ENCODE peak calls at places on chromosome 11, in ten cellular contexts. One of them, this sample, is unnamed.

GRCh38 chr11:133810766-133811165 is 34.5 kb downstream of the SPATA19 start:
- DNase-seq in activated CD4-positive, alpha-beta memory T cell treated with anti-CD3 and anti-CD28 coated beads for 36 hours: no peak
- DNase-seq in H54: no peak
- DNase-seq in Daoy: no peak
- DNase-seq in T-cell: no peak
- DNase-seq in left colon: no peak
- DNase-seq in HEK293T: no peak
- DNase-seq in activated naive CD8-positive, alpha-beta T cell treated with anti-CD3 and anti-CD28 coated beads, Interleukin-2, amount 50 U/mL, for 16 hours: no peak
- DNase-seq in H9: no peak
- DNase-seq in ecto neural progenitor cell: no peak
- DNase-seq in this sample: no peak

GRCh38 chr11:119434531-119435330 is 11.8 kb upstream of the THY1 start:
- DNase-seq in activated CD4-positive, alpha-beta memory T cell treated with anti-CD3 and anti-CD28 coated beads for 36 hours: no peak
- DNase-seq in H54: no peak
- DNase-seq in Daoy: no peak
- DNase-seq in T-cell: no peak
- DNase-seq in left colon: no peak
- DNase-seq in HEK293T: no peak
- DNase-seq in activated naive CD8-positive, alpha-beta T cell treated with anti-CD3 and anti-CD28 coated beads, Interleukin-2, amount 50 U/mL, for 16 hours: no peak
- DNase-seq in H9: no peak
- DNase-seq in ecto neural progenitor cell: no peak
- DNase-seq in this sample: no peak

GRCh38 chr11:92978226-92979111 is 9.0 kb downstream of the MTNR1B start:
- DNase-seq in activated CD4-positive, alpha-beta memory T cell treated with anti-CD3 and anti-CD28 coated beads for 36 hours: no peak
- DNase-seq in H54: no peak
- DNase-seq in Daoy: peak
- DNase-seq in T-cell: no peak
- DNase-seq in left colon: no peak
- DNase-seq in HEK293T: no peak
- DNase-seq in activated naive CD8-positive, alpha-beta T cell treated with anti-CD3 and anti-CD28 coated beads, Interleukin-2, amount 50 U/mL, for 16 hours: no peak
- DNase-seq in H9: no peak
- DNase-seq in ecto neural progenitor cell: no peak
- DNase-seq in this sample: no peak

GRCh38 chr11:44572884-44573283 is 7.4 kb downstream of the CD82 start:
- DNase-seq in activated CD4-positive, alpha-beta memory T cell treated with anti-CD3 and anti-CD28 coated beads for 36 hours: peak
- DNase-seq in H54: no peak
- DNase-seq in Daoy: peak
- DNase-seq in T-cell: no peak
- DNase-seq in left colon: no peak
- DNase-seq in HEK293T: no peak
- DNase-seq in activated naive CD8-positive, alpha-beta T cell treated with anti-CD3 and anti-CD28 coated beads, Interleukin-2, amount 50 U/mL, for 16 hours: no peak
- DNase-seq in H9: peak
- DNase-seq in ecto neural progenitor cell: no peak
- DNase-seq in this sample: peak

GRCh38 chr11:73326929-73327811 is 19.1 kb downstream of the ARHGEF17 start:
- DNase-seq in activated CD4-positive, alpha-beta memory T cell treated with anti-CD3 and anti-CD28 coated beads for 36 hours: peak
- DNase-seq in H54: no peak
- DNase-seq in Daoy: peak
- DNase-seq in T-cell: no peak
- DNase-seq in left colon: no peak
- DNase-seq in HEK293T: no peak
- DNase-seq in activated naive CD8-positive, alpha-beta T cell treated with anti-CD3 and anti-CD28 coated beads, Interleukin-2, amount 50 U/mL, for 16 hours: no peak
- DNase-seq in H9: no peak
- DNase-seq in ecto neural progenitor cell: no peak
- DNase-seq in this sample: peak

GRCh38 chr11:40190294-40190693 is 1269.2 kb downstream of the LRRC4C start:
- DNase-seq in activated CD4-positive, alpha-beta memory T cell treated with anti-CD3 and anti-CD28 coated beads for 36 hours: no peak
- DNase-seq in H54: no peak
- DNase-seq in Daoy: no peak
- DNase-seq in T-cell: no peak
- DNase-seq in left colon: no peak
- DNase-seq in HEK293T: no peak
- DNase-seq in activated naive CD8-positive, alpha-beta T cell treated with anti-CD3 and anti-CD28 coated beads, Interleukin-2, amount 50 U/mL, for 16 hours: no peak
- DNase-seq in H9: no peak
- DNase-seq in ecto neural progenitor cell: no peak
- DNase-seq in this sample: no peak

GRCh38 chr11:64429970-64430369 is 71.0 kb downstream of the RPS6KA4 start:
- DNase-seq in activated CD4-positive, alpha-beta memory T cell treated with anti-CD3 and anti-CD28 coated beads for 36 hours: no peak
- DNase-seq in H54: no peak
- DNase-seq in Daoy: no peak
- DNase-seq in T-cell: no peak
- DNase-seq in left colon: no peak
- DNase-seq in HEK293T: no peak
- DNase-seq in activated naive CD8-positive, alpha-beta T cell treated with anti-CD3 and anti-CD28 coated beads, Interleukin-2, amount 50 U/mL, for 16 hours: no peak
- DNase-seq in H9: no peak
- DNase-seq in ecto neural progenitor cell: no peak
- DNase-seq in this sample: no peak

GRCh38 chr11:67095214-67095507 is 23.9 kb upstream of the KDM2A start:
- DNase-seq in activated CD4-positive, alpha-beta memory T cell treated with anti-CD3 and anti-CD28 coated beads for 36 hours: no peak
- DNase-seq in H54: no peak
- DNase-seq in Daoy: no peak
- DNase-seq in T-cell: no peak
- DNase-seq in left colon: no peak
- DNase-seq in HEK293T: no peak
- DNase-seq in activated naive CD8-positive, alpha-beta T cell treated with anti-CD3 and anti-CD28 coated beads, Interleukin-2, amount 50 U/mL, for 16 hours: no peak
- DNase-seq in H9: no peak
- DNase-seq in ecto neural progenitor cell: no peak
- DNase-seq in this sample: no peak

GRCh38 chr11:131748146-131749050 is 378.0 kb downstream of the NTM start:
- DNase-seq in activated CD4-positive, alpha-beta memory T cell treated with anti-CD3 and anti-CD28 coated beads for 36 hours: peak
- DNase-seq in H54: no peak
- DNase-seq in Daoy: peak
- DNase-seq in T-cell: no peak
- DNase-seq in left colon: peak
- DNase-seq in HEK293T: peak
- DNase-seq in activated naive CD8-positive, alpha-beta T cell treated with anti-CD3 and anti-CD28 coated beads, Interleukin-2, amount 50 U/mL, for 16 hours: no peak
- DNase-seq in H9: peak
- DNase-seq in ecto neural progenitor cell: peak
- DNase-seq in this sample: peak

GRCh38 chr11:128830290-128830813 is 36.7 kb downstream of the KCNJ1 start:
- DNase-seq in activated CD4-positive, alpha-beta memory T cell treated with anti-CD3 and anti-CD28 coated beads for 36 hours: peak
- DNase-seq in H54: no peak
- DNase-seq in Daoy: no peak
- DNase-seq in T-cell: peak
- DNase-seq in left colon: no peak
- DNase-seq in HEK293T: no peak
- DNase-seq in activated naive CD8-positive, alpha-beta T cell treated with anti-CD3 and anti-CD28 coated beads, Interleukin-2, amount 50 U/mL, for 16 hours: no peak
- DNase-seq in H9: no peak
- DNase-seq in ecto neural progenitor cell: no peak
- DNase-seq in this sample: no peak

GRCh38 chr11:73625690-73626318 is 20.6 kb upstream of the PLEKHB1 start:
- DNase-seq in activated CD4-positive, alpha-beta memory T cell treated with anti-CD3 and anti-CD28 coated beads for 36 hours: peak
- DNase-seq in H54: peak
- DNase-seq in Daoy: peak
- DNase-seq in T-cell: peak
- DNase-seq in left colon: peak
- DNase-seq in HEK293T: peak
- DNase-seq in activated naive CD8-positive, alpha-beta T cell treated with anti-CD3 and anti-CD28 coated beads, Interleukin-2, amount 50 U/mL, for 16 hours: peak
- DNase-seq in H9: peak
- DNase-seq in ecto neural progenitor cell: peak
- DNase-seq in this sample: peak

GRCh38 chr11:30526558-30526957 is 59.6 kb downstream of the MPPED2 start:
- DNase-seq in activated CD4-positive, alpha-beta memory T cell treated with anti-CD3 and anti-CD28 coated beads for 36 hours: no peak
- DNase-seq in H54: no peak
- DNase-seq in Daoy: no peak
- DNase-seq in T-cell: no peak
- DNase-seq in left colon: no peak
- DNase-seq in HEK293T: no peak
- DNase-seq in activated naive CD8-positive, alpha-beta T cell treated with anti-CD3 and anti-CD28 coated beads, Interleukin-2, amount 50 U/mL, for 16 hours: no peak
- DNase-seq in H9: no peak
- DNase-seq in ecto neural progenitor cell: no peak
- DNase-seq in this sample: no peak

GRCh38 chr11:128424271-128424709 is 163.1 kb downstream of the ETS1 start:
- DNase-seq in activated CD4-positive, alpha-beta memory T cell treated with anti-CD3 and anti-CD28 coated beads for 36 hours: no peak
- DNase-seq in H54: no peak
- DNase-seq in Daoy: no peak
- DNase-seq in T-cell: no peak
- DNase-seq in left colon: peak
- DNase-seq in HEK293T: no peak
- DNase-seq in activated naive CD8-positive, alpha-beta T cell treated with anti-CD3 and anti-CD28 coated beads, Interleukin-2, amount 50 U/mL, for 16 hours: no peak
- DNase-seq in H9: no peak
- DNase-seq in ecto neural progenitor cell: no peak
- DNase-seq in this sample: no peak

GRCh38 chr11:76190376-76190775 is 15.9 kb downstream of the WNT11 start:
- DNase-seq in activated CD4-positive, alpha-beta memory T cell treated with anti-CD3 and anti-CD28 coated beads for 36 hours: no peak
- DNase-seq in H54: no peak
- DNase-seq in Daoy: no peak
- DNase-seq in T-cell: no peak
- DNase-seq in left colon: no peak
- DNase-seq in HEK293T: no peak
- DNase-seq in activated naive CD8-positive, alpha-beta T cell treated with anti-CD3 and anti-CD28 coated beads, Interleukin-2, amount 50 U/mL, for 16 hours: no peak
- DNase-seq in H9: no peak
- DNase-seq in ecto neural progenitor cell: no peak
- DNase-seq in this sample: no peak

GRCh38 chr11:130827697-130828377 is 88.4 kb downstream of the SNX19 start:
- DNase-seq in activated CD4-positive, alpha-beta memory T cell treated with anti-CD3 and anti-CD28 coated beads for 36 hours: peak
- DNase-seq in H54: peak
- DNase-seq in Daoy: peak
- DNase-seq in T-cell: no peak
- DNase-seq in left colon: peak
- DNase-seq in HEK293T: peak
- DNase-seq in activated naive CD8-positive, alpha-beta T cell treated with anti-CD3 and anti-CD28 coated beads, Interleukin-2, amount 50 U/mL, for 16 hours: no peak
- DNase-seq in H9: peak
- DNase-seq in ecto neural progenitor cell: peak
- DNase-seq in this sample: peak

GRCh38 chr11:19524171-19524671 is 188.4 kb upstream of the NAV2 start:
- DNase-seq in activated CD4-positive, alpha-beta memory T cell treated with anti-CD3 and anti-CD28 coated beads for 36 hours: no peak
- DNase-seq in H54: no peak
- DNase-seq in Daoy: no peak
- DNase-seq in T-cell: no peak
- DNase-seq in left colon: no peak
- DNase-seq in HEK293T: peak
- DNase-seq in activated naive CD8-positive, alpha-beta T cell treated with anti-CD3 and anti-CD28 coated beads, Interleukin-2, amount 50 U/mL, for 16 hours: no peak
- DNase-seq in H9: no peak
- DNase-seq in ecto neural progenitor cell: no peak
- DNase-seq in this sample: no peak

GRCh38 chr11:25981998-25982397 is 349.9 kb upstream of the ANO3 start:
- DNase-seq in activated CD4-positive, alpha-beta memory T cell treated with anti-CD3 and anti-CD28 coated beads for 36 hours: no peak
- DNase-seq in H54: no peak
- DNase-seq in Daoy: peak
- DNase-seq in T-cell: no peak
- DNase-seq in left colon: no peak
- DNase-seq in HEK293T: peak
- DNase-seq in activated naive CD8-positive, alpha-beta T cell treated with anti-CD3 and anti-CD28 coated beads, Interleukin-2, amount 50 U/mL, for 16 hours: no peak
- DNase-seq in H9: no peak
- DNase-seq in ecto neural progenitor cell: no peak
- DNase-seq in this sample: no peak

GRCh38 chr11:83523676-83524075 is 237.5 kb upstream of the CCDC90B start:
- DNase-seq in activated CD4-positive, alpha-beta memory T cell treated with anti-CD3 and anti-CD28 coated beads for 36 hours: no peak
- DNase-seq in H54: no peak
- DNase-seq in Daoy: peak
- DNase-seq in T-cell: no peak
- DNase-seq in left colon: no peak
- DNase-seq in HEK293T: no peak
- DNase-seq in activated naive CD8-positive, alpha-beta T cell treated with anti-CD3 and anti-CD28 coated beads, Interleukin-2, amount 50 U/mL, for 16 hours: no peak
- DNase-seq in H9: peak
- DNase-seq in ecto neural progenitor cell: no peak
- DNase-seq in this sample: no peak

GRCh38 chr11:47067401-47067800 is 109.3 kb downstream of the ARFGAP2 start:
- DNase-seq in activated CD4-positive, alpha-beta memory T cell treated with anti-CD3 and anti-CD28 coated beads for 36 hours: no peak
- DNase-seq in H54: no peak
- DNase-seq in Daoy: no peak
- DNase-seq in T-cell: no peak
- DNase-seq in left colon: no peak
- DNase-seq in HEK293T: no peak
- DNase-seq in activated naive CD8-positive, alpha-beta T cell treated with anti-CD3 and anti-CD28 coated beads, Interleukin-2, amount 50 U/mL, for 16 hours: no peak
- DNase-seq in H9: no peak
- DNase-seq in ecto neural progenitor cell: no peak
- DNase-seq in this sample: no peak

GRCh38 chr11:111137846-111138245 is 107.7 kb upstream of the POU2AF2 start:
- DNase-seq in activated CD4-positive, alpha-beta memory T cell treated with anti-CD3 and anti-CD28 coated beads for 36 hours: no peak
- DNase-seq in H54: no peak
- DNase-seq in Daoy: no peak
- DNase-seq in T-cell: no peak
- DNase-seq in left colon: no peak
- DNase-seq in HEK293T: no peak
- DNase-seq in activated naive CD8-positive, alpha-beta T cell treated with anti-CD3 and anti-CD28 coated beads, Interleukin-2, amount 50 U/mL, for 16 hours: no peak
- DNase-seq in H9: no peak
- DNase-seq in ecto neural progenitor cell: no peak
- DNase-seq in this sample: no peak

GRCh38 chr11:113664981-113665710 is 41.0 kb downstream of the TMPRSS5 start:
- DNase-seq in activated CD4-positive, alpha-beta memory T cell treated with anti-CD3 and anti-CD28 coated beads for 36 hours: no peak
- DNase-seq in H54: no peak
- DNase-seq in Daoy: peak
- DNase-seq in T-cell: no peak
- DNase-seq in left colon: no peak
- DNase-seq in HEK293T: no peak
- DNase-seq in activated naive CD8-positive, alpha-beta T cell treated with anti-CD3 and anti-CD28 coated beads, Interleukin-2, amount 50 U/mL, for 16 hours: no peak
- DNase-seq in H9: no peak
- DNase-seq in ecto neural progenitor cell: no peak
- DNase-seq in this sample: no peak

This sample was measured in activated CD8-positive, alpha-beta T cell treated with anti-CD3 and anti-CD28 coated beads for 36 hours.